ENCODE peak calls at places on chromosomes 16 and 17, in five cellular contexts. I is psoas muscle, F is fibroblast of lung, H is brain microvascular endothelial cell, M is colonic mucosa. W is an unnamed sample. For H3K36me3, the result is how much of the 10 kb centered on the place peaks cover.

GRCh38 chr17:82051776-82052637 is at the start of the genes GPS1 and RFNG:
- DNase-seq in I (peak), F (peak), H (no peak), M (peak), W (peak)

GRCh38 chr16:13378151-13378550 is 476.8 kb downstream of the SHISA9 start:
- DNase-seq in I (no peak), F (no peak), H (no peak), M (no peak), W (no peak)

GRCh38 chr16:66274335-66275110 is 92.0 kb upstream of the CDH5 start:
- DNase-seq in I (no peak), F (peak), H (no peak), M (no peak), W (peak)

GRCh38 chr16:351804-352520 is 561 bp downstream of the AXIN1 start:
- DNase-seq in I (no peak), F (no peak), H (no peak), M (peak), W (no peak)

GRCh38 chr16:3012828-3013420 is at the start of gene CLDN9:
- DNase-seq in I (no peak), F (no peak), H (no peak), M (peak), W (no peak)

GRCh38 chr16:495127-495748 is 32.3 kb upstream of the CAPN15 start:
- DNase-seq in I (no peak), F (peak), H (peak), M (no peak), W (no peak)

GRCh38 chr16:84689126-84689525 is 10.7 kb upstream of the USP10 start:
- DNase-seq in I (no peak), F (peak), H (peak), M (no peak), W (peak)

GRCh38 chr17:81365601-81366585 is 29.4 kb upstream of the BAHCC1 start:
- DNase-seq in I (no peak), F (peak), H (no peak), M (peak), W (peak)

GRCh38 chr16:53429221-53429943 is 4.9 kb upstream of the RBL2 start:
- DNase-seq in I (no peak), F (peak), H (peak), M (no peak), W (no peak)

GRCh38 chr17:73203788-73204479 is 11.1 kb downstream of the COG1 start:
- DNase-seq in I (no peak), F (no peak), H (no peak), M (no peak), W (no peak)

GRCh38 chr17:46940692-46941404 is 17.9 kb downstream of the GOSR2 start:
- DNase-seq in I (peak), F (peak), H (peak), M (peak), W (peak)

GRCh38 chr17:30173649-30174048 is 57.0 kb downstream of the NSRP1 start:
- DNase-seq in I (no peak), F (peak), H (no peak), M (no peak), W (no peak)

GRCh38 chr16:53775106-53775820 is 71.3 kb downstream of the FTO start:
- DNase-seq in I (no peak), F (no peak), H (no peak), M (no peak), W (no peak)

GRCh38 chr16:1559446-1559975 is 26.0 kb downstream of the TMEM204 start:
- DNase-seq in I (no peak), F (no peak), H (no peak), M (no peak), W (no peak)

GRCh38 chr16:70018254-70018653 is 67.1 kb downstream of the CLEC18A start:
- DNase-seq in I (no peak), F (peak), H (peak), M (no peak), W (no peak)

GRCh38 chr17:68197091-68197996 is 50.5 kb upstream of the AMZ2 start:
- DNase-seq in I (peak), F (no peak), H (no peak), M (no peak), W (no peak)

GRCh38 chr17:57999496-58000017 is 7.5 kb downstream of the SRSF1 start:
- DNase-seq in I (no peak), F (peak), H (peak), M (no peak), W (no peak)

GRCh38 chr17:57998234-57998746 is 8.8 kb downstream of the SRSF1 start:
- DNase-seq in I (no peak), F (no peak), H (no peak), M (no peak), W (no peak)

GRCh38 chr17:58001461-58002124 is 5.5 kb downstream of the SRSF1 start:
- DNase-seq in I (no peak), F (no peak), H (no peak), M (no peak), W (no peak)

GRCh38 chr17:57997085-57997809 is 9.2 kb upstream of the VEZF1 start:
- DNase-seq in I (no peak), F (no peak), H (no peak), M (no peak), W (no peak)

DNA sequence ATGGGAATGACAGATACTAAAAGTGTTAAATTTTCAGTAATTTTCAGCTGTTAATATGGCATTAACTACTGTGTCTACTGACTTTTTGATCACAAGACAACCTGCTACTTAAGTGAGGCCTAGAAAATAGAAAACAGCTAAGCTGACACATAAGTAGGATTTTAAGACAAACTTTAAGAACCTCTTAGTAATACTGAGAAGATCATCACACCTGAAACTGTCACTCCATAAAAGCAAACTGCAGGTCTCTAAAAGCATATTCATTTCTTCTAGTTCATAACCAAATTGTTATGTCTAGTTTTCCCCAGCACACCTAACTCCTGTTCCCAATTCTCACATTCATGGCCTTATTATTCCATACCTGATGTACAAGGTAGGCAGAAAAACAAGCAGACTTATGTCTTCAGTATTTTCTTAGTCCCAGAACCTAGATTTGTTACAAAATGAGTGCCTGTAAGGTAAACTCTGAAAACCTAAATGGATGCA is 8.0 kb downstream of the SRSF1 start:
- DNase-seq in I (no peak), F (no peak), H (no peak), M (no peak), W (no peak)
- H3K36me3 ChIP-seq in I (half or more), F (under half), H (under half), M (under half), W (half or more)

DNA sequence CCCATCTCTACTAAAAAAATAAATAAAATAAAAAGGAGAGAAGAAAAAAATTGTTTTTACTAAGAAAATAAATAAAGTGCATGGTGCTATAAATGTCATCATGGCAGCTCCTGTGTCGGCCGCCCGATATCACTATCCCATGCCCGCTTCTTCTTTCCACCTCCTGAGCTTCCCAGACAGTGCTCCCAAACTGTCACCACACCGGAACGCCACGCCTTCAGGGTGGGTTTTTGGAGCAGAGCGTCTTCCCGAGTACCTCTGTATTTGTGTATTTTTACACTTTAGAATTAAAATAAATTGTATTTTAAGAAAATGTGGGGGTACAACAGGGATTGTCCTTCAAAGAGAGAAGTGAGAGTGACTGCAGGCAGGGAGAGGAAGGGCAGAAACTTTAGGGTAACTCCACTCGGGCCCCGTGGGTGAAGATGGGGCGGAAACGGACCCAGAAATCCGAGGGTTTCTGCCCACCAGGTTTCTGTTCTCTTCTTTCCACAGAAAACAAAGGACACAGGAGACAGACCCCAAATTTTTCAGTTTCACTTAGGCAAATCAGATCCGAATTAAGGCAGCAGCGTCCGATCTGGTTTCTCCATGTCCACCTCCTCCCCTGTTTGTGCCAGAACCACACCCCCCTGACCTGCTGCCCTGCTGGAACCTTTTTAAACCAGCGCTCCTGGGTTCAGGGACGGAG is 3.6 kb upstream of the ITGAX start:
- DNase-seq in I (no peak), F (no peak), H (no peak), M (no peak), W (no peak)
- H3K4me3 ChIP-seq in I (no peak), F (no peak), H (no peak), M (no peak), W (no peak)

GRCh38 chr16:6732166-6732565 is 600.5 kb upstream of the RBFOX1 start:
- DNase-seq in I (no peak), F (no peak), H (no peak), M (no peak), W (no peak)

DNA sequence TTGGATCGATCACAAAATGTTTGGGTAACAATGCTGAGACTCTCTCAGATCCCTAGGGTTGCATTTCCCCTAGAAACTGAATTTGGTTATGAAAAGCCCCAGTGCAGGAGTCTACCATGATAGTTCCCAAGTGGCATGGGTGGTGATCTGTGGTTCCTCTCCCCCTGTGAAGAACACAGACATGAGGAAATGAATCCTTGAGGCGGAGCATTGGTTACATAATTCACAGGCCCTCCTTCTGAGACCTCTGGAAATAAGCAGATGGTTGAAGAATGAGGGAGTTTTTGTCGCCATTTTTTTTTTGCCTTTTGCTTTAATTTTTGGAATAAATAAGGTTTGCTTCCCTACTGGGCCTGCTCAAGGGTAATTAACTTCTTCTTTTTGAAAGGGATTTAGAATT is 597.0 kb upstream of the RBFOX1 start:
- DNase-seq in I (no peak), F (no peak), H (no peak), M (no peak), W (no peak)
- TF ChIP-seq CTCF in I (no peak), F (no peak), H (no peak), M (no peak), W (no peak)

DNA sequence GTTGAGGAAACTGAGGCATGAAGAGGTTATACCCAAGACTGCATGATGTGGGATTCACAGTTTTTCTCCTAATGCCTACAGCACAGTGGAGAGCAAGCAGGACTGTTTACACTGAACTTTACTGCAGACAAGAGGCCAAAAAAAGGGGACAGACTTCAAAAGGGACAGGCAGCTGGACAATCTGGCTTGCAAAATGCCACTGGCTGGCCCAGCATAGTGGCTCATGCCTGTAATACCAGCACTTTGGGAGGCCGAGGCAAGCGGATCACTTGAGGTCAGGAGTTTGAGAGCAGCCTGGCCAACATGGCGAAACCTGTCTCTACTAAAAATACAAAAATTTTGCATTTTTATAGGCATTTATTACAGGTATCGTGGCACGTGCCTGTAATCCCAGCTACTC is 2.0 kb upstream of the MGAT5B start:
- DNase-seq in I (no peak), F (no peak), H (no peak), M (no peak), W (no peak)
- H3K36me3 ChIP-seq in I (under half), F (under half), H (under half), M (under half), W (under half)

GRCh38 chr17:37089998-37090397 is 141.2 kb downstream of the AATF start:
- DNase-seq in I (no peak), F (no peak), H (no peak), M (no peak), W (no peak)
- H3K4me3 ChIP-seq in I (no peak), F (no peak), H (no peak), M (no peak), W (no peak)

GRCh38 chr17:76276069-76276431 is 10.9 kb downstream of the UBALD2 start:
- DNase-seq in I (no peak), F (no peak), H (no peak), M (no peak), W (no peak)
- TF ChIP-seq CTCF in I (no peak), F (no peak), H (no peak), M (no peak), W (no peak)

GRCh38 chr16:81833751-81834150 is 54.7 kb downstream of the PLCG2 start:
- DNase-seq in I (no peak), F (no peak), H (no peak), M (no peak), W (no peak)
- H3K36me3 ChIP-seq in I (under half), F (under half), H (under half), M (under half), W (under half)